ENCODE peak calls at places on chromosomes 2 and 18, in four cellular contexts. D, J, Y and H are unnamed samples. For H3K4me1, the result is how much of the 10 kb centered on the place peaks cover.

GRCh38 chr2:163682695-163683094 is 53.1 kb downstream of the FIGN start:
- DNase-seq in J (no peak), Y (peak), D (no peak), H (no peak)

GRCh38 chr2:152222975-152223638 is 47.5 kb upstream of the STAM2 start:
- DNase-seq in J (peak), Y (peak), D (no peak), H (no peak)

GRCh38 chr2:217713395-217714267 is 289.2 kb downstream of the TNS1 start:
- DNase-seq in J (peak), Y (peak), D (peak), H (peak)

GRCh38 chr2:47088371-47089082 is 66.6 kb downstream of the STPG4 start:
- DNase-seq in D (no peak), J (no peak), Y (peak), H (no peak)

GRCh38 chr2:127193948-127194267 is 26.2 kb downstream of the CYP27C1 start:
- DNase-seq in J (no peak), D (no peak), Y (peak), H (no peak)

GRCh38 chr2:98781822-98782221 is 50.9 kb upstream of the MGAT4A start:
- DNase-seq in D (no peak), J (no peak), Y (no peak), H (no peak)

GRCh38 chr2:3179208-3179607 is 198.4 kb downstream of the EIPR1 start:
- DNase-seq in Y (peak), D (no peak), J (no peak), H (no peak)

GRCh38 chr2:232886176-232886575 is 16.1 kb downstream of the SNORC start:
- DNase-seq in J (no peak), D (no peak), Y (no peak), H (no peak)

GRCh38 chr2:38074775-38075435 is 1.0 kb downstream of the CYP1B1 start:
- DNase-seq in J (no peak), Y (peak), D (no peak), H (no peak)

GRCh38 chr2:132253496-132254305 is 91.9 kb upstream of the ANKRD30BL start:
- DNase-seq in Y (no peak), D (no peak), J (no peak), H (no peak)

GRCh38 chr18:35880788-35881455 is 91.6 kb upstream of the RMP24 start:
- DNase-seq in Y (no peak), J (no peak), D (no peak), H (no peak)

GRCh38 chr2:228227466-228227865 is 46.0 kb upstream of the SPHKAP start:
- DNase-seq in Y (no peak), D (no peak), J (no peak), H (no peak)

GRCh38 chr18:47561316-47561715 is 309.9 kb upstream of the SKOR2 start:
- DNase-seq in D (no peak), J (no peak), Y (peak), H (no peak)

GRCh38 chr2:28185881-28186280 is 206.8 kb upstream of the FOSL2 start:
- DNase-seq in J (no peak), D (no peak), Y (no peak), H (no peak)

GRCh38 chr2:214103199-214104001 is 307.5 kb upstream of the VWC2L start:
- DNase-seq in Y (no peak), D (no peak), J (no peak), H (no peak)

GRCh38 chr2:12081481-12082210 is 335.2 kb downstream of the LPIN1 start:
- DNase-seq in D (no peak), Y (no peak), J (no peak), H (peak)

GRCh38 chr2:237478969-237479368 is 8.1 kb upstream of the MLPH start:
- DNase-seq in J (no peak), D (no peak), Y (no peak), H (no peak)

GRCh38 chr2:196487426-196487825 is 152.1 kb upstream of the CCDC150 start:
- DNase-seq in J (no peak), D (no peak), Y (no peak), H (no peak)

GRCh38 chr2:241977557-241978300 is 108.2 kb downstream of the RTP5 start:
- DNase-seq in D (no peak), J (peak), Y (no peak), H (no peak)

GRCh38 chr18:45413180-45413836 is 202.0 kb upstream of the SLC14A2 start:
- DNase-seq in J (no peak), Y (no peak), D (no peak), H (no peak)

GRCh38 chr18:28175047-28175929 is 1.6 kb downstream of the CDH2 start:
- DNase-seq in J (peak), Y (peak), D (no peak), H (no peak)

GRCh38 chr2:119049968-119050657 is 108.1 kb downstream of the MARCO start:
- DNase-seq in D (no peak), Y (peak), J (no peak), H (no peak)

GRCh38 chr2:24903527-24904103 is 16.4 kb downstream of the ADCY3 start:
- DNase-seq in Y (no peak), D (no peak), J (no peak), H (no peak)

GRCh38 chr2:20179755-20180594 is 45.0 kb downstream of the SDC1 start:
- DNase-seq in J (peak), D (no peak), Y (peak), H (no peak)

GRCh38 chr18:48957616-48958015 is 6.9 kb upstream of the SMAD7 start:
- DNase-seq in D (no peak), Y (no peak), J (no peak), H (no peak)
- H3K4me3 ChIP-seq in D (no peak), Y (no peak), J (no peak), H (no peak)

DNA sequence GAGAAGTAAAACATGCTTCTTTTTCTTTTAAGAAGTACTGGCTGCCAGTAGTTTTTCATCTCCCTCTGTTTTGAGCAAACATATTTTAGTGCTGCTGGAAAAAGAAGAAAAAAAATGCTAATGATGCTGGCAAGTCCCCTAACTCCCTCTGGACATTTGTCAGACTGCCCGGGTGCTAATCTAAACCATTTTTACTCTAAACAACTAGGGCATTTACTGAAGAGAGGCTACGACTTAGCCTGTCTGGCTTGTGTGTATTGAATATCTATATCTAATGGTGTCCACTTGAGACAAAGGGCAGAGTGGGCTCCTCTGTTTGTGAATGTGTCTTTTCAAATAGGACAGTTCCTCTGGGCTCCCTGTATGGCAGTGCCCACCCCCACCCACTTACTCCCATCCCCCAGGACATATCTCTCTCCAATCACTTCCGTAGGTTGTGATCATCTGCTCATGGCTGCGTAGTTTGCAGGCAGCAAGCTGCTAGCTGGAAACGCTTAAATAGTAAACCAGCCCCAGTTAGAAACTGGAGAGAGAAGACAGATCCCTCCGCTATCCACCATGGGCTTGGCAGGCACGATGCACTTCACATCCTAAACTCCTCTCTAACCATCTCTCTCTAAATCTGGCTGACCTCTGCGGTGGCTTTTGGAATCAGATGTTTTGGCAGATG is 58.4 kb downstream of the DOCK10 start:
- DNase-seq in D (no peak), J (no peak), Y (no peak), H (no peak)
- H3K4me1 ChIP-seq in D (under half), J (under half), Y (under half), H (half or more)

DNA sequence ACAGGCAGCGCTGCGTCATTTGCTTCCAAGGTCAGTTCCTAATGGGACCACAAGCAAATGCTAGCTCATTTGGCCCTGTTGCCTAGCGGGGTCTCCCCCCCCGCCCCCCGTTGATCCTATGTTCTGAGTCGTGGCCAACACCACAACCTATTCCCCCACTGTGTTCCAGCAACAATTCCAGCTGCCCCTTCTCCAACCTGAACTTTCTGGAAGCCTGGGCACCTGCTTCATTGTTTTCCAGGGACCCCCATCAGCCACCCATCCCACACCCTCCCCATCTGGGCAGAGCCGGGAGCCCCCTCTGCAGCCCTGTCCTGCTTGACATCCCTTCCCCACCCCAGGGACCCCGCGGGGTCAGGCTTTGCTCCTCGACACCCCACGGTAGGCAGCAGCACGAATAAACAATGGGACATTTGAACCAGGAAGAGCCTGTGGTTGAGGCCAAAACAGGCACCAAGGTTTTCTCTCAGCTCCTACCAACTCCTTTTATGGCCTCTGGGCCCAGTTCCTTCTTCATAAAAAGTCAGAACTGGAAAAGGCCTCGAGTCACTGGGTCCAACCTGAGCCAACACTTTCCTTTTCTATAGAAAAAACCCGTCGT is 20.5 kb downstream of the TEX44 start:
- DNase-seq in D (no peak), J (no peak), Y (no peak), H (no peak)
- H3K4me3 ChIP-seq in D (peak), J (peak), Y (peak), H (peak)

GRCh38 chr2:235000426-235001236 is 48.8 kb downstream of the SH3BP4 start:
- DNase-seq in Y (no peak), J (peak), D (no peak), H (no peak)
- H3K4me1 ChIP-seq in Y (under half), J (half or more), D (half or more), H (under half)

DNA sequence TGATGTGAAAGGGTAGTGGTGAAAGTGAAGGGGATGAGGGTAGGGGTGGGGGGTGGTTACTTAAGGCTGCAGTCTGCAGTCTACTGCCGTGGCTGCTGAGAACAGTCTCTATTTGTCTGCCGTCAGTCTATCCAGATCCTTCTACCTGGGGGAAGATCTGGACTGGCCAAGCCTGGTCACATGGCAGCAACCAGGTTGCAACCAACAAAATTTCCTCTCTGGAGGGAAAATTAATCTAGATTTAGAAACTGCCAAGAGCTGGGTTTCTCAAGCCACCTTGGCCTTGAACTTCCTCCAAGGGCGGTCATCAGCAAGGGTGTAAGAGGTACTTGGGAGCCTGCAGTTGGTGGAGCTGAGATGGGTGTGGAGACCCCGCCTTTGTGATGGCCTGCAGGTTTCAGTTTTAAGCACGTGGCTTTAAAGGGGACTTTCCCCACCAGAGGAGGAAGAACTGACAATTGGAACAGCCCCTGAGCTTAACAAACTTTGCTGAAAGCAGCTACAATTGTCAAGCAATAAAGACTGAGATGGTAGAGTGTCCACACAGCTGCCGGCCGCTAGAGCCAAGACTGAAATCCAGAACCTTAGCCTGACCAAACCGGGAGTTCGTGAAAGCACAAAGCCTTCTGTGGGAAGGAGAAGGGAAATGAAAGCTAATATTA is 31.4 kb upstream of the KCMF1 start:
- DNase-seq in D (no peak), Y (no peak), J (peak), H (peak)
- H3K4me3 ChIP-seq in D (no peak), Y (no peak), J (peak), H (peak)

GRCh38 chr2:224038049-224038829 is 847 bp downstream of the SERPINE2 start:
- DNase-seq in D (no peak), Y (peak), J (no peak), H (peak)

GRCh38 chr2:224039080-224039769 is at the start of gene SERPINE2:
- DNase-seq in D (no peak), J (no peak), Y (peak), H (peak)

GRCh38 chr2:224034027-224034426 is 5.1 kb downstream of the SERPINE2 start:
- DNase-seq in J (no peak), D (no peak), Y (no peak), H (no peak)

GRCh38 chr2:224038830-224039079 is 331 bp downstream of the SERPINE2 start:
- DNase-seq in D (no peak), J (no peak), Y (no peak), H (no peak)

GRCh38 chr2:224036731-224037376 is 2.2 kb downstream of the SERPINE2 start:
- DNase-seq in D (no peak), Y (no peak), J (no peak), H (no peak)
- H3K4me1 ChIP-seq in D (under half), Y (under half), J (under half), H (under half)

GRCh38 chr2:109322111-109322510 is 193.1 kb downstream of the SH3RF3 start:
- DNase-seq in D (no peak), Y (no peak), J (peak), H (no peak)
- H3K4me3 ChIP-seq in D (no peak), Y (no peak), J (no peak), H (no peak)

GRCh38 chr18:13549879-13550231 is 176.5 kb downstream of the FAM210A start:
- DNase-seq in Y (no peak), J (no peak), D (no peak), H (no peak)
- H3K4me1 ChIP-seq in Y (under half), J (under half), D (under half), H (under half)